ENCODE peak calls at places on chromosome 9, in four cellular contexts. H, K, R and D are unnamed samples.

GRCh38 chr9:35909687-35910612 is 660 bp downstream of the SPAAR start:
- DNase-seq in H (no peak), K (no peak), R (no peak), D (no peak)

GRCh38 chr9:123739902-123740301 is 190.0 kb downstream of the DENND1A start:
- DNase-seq in H (no peak), K (no peak), R (no peak), D (no peak)

GRCh38 chr9:3948826-3949578 is 350.9 kb downstream of the GLIS3 start:
- DNase-seq in H (no peak), K (no peak), R (no peak), D (peak; percentile 77)

GRCh38 chr9:93004561-93004960 is 53.9 kb upstream of the SUSD3 start:
- DNase-seq in H (no peak), K (no peak), R (no peak), D (no peak)

GRCh38 chr9:79766091-79766490 is 194.3 kb downstream of the TLE4 start:
- DNase-seq in H (no peak), K (no peak), R (no peak), D (no peak)

GRCh38 chr9:137615387-137615871 is 3.4 kb upstream of the EHMT1 start:
- DNase-seq in H (peak; percentile 82), K (no peak), R (no peak), D (no peak)

GRCh38 chr9:25742241-25742640 is 64.0 kb upstream of the TUSC1 start:
- DNase-seq in H (no peak), K (no peak), R (no peak), D (no peak)

GRCh38 chr9:111150241-111150640 is 112.0 kb upstream of the LPAR1 start:
- DNase-seq in H (no peak), K (no peak), R (no peak), D (no peak)

GRCh38 chr9:129347323-129348120 is 169.5 kb upstream of the IER5L start:
- DNase-seq in H (no peak), K (peak; percentile 77), R (no peak), D (peak; percentile 36)

GRCh38 chr9:75889977-75890540 is 414 bp upstream of the PCSK5 start:
- DNase-seq in H (peak; percentile 83), K (peak; percentile 60), R (peak; percentile 78), D (peak; percentile 63)

GRCh38 chr9:111854799-111855198 is 41.8 kb upstream of the UGCG start:
- DNase-seq in H (no peak), K (no peak), R (no peak), D (peak; percentile 35)

GRCh38 chr9:1207681-1208080 is 157.5 kb downstream of the DMRT2 start:
- DNase-seq in H (no peak), K (no peak), R (no peak), D (peak; percentile 66)

GRCh38 chr9:106916491-106917235 is 53.7 kb downstream of the ZNF462 start:
- DNase-seq in H (peak; percentile 92), K (no peak), R (no peak), D (peak; percentile 92)

GRCh38 chr9:76662476-76663281 is 101.6 kb upstream of the PCA3 start:
- DNase-seq in H (no peak), K (no peak), R (no peak), D (no peak)

GRCh38 chr9:105233836-105234235 is 10.6 kb upstream of the SLC44A1 start:
- DNase-seq in H (no peak), K (no peak), R (no peak), D (peak; percentile 41)

GRCh38 chr9:89639367-89639795 is 34.6 kb downstream of the GADD45G start:
- DNase-seq in H (no peak), K (peak; percentile 80), R (peak; percentile 96), D (no peak)

GRCh38 chr9:2260401-2261306 is 245.5 kb downstream of the SMARCA2 start:
- DNase-seq in H (peak; percentile 73), K (no peak), R (no peak), D (peak; percentile 45)

GRCh38 chr9:87541663-87542062 is 44.0 kb downstream of the DAPK1 start:
- DNase-seq in H (no peak), K (no peak), R (no peak), D (no peak)

GRCh38 chr9:70137577-70137976 is 93.9 kb downstream of the MAMDC2 start:
- DNase-seq in H (no peak), K (no peak), R (no peak), D (no peak)

GRCh38 chr9:130321082-130321481 is 55.5 kb downstream of the HMCN2 start:
- DNase-seq in H (no peak), K (no peak), R (no peak), D (no peak)

GRCh38 chr9:31996331-31996730 is 388.1 kb upstream of the ACO1 start:
- DNase-seq in H (no peak), K (no peak), R (no peak), D (no peak)

GRCh38 chr9:136848393-136849037 is 694 bp upstream of the PHPT1 start:
- DNase-seq in H (no peak), K (no peak), R (peak; percentile 83), D (no peak)

GRCh38 chr9:12363439-12363838 is 329.7 kb upstream of the TYRP1 start:
- DNase-seq in H (no peak), K (no peak), R (no peak), D (no peak)

GRCh38 chr9:136618578-136619547 is 43.9 kb upstream of the EGFL7 start:
- DNase-seq in H (no peak), K (peak; percentile 75), R (no peak), D (no peak)

GRCh38 chr9:90665072-90665471 is 22.4 kb upstream of the DIRAS2 start:
- DNase-seq in H (no peak), K (no peak), R (no peak), D (no peak)

GRCh38 chr9:136299116-136299515 is 4.8 kb downstream of the CCDC187 start:
- DNase-seq in H (no peak), K (no peak), R (no peak), D (no peak)

GRCh38 chr9:35000535-35001284 is 11.2 kb downstream of the DNAJB5 start:
- DNase-seq in H (peak; percentile 53), K (no peak), R (no peak), D (peak; percentile 70)

GRCh38 chr9:70081120-70081495 is 37.5 kb downstream of the MAMDC2 start:
- DNase-seq in H (no peak), K (no peak), R (no peak), D (peak; percentile 76)

GRCh38 chr9:136645903-136646754 is 16.6 kb upstream of the EGFL7 start:
- DNase-seq in H (peak; percentile 76), K (peak; percentile 83), R (no peak), D (no peak)

GRCh38 chr9:79962836-79963235 is 391.1 kb downstream of the TLE4 start:
- DNase-seq in H (no peak), K (no peak), R (no peak), D (no peak)

GRCh38 chr9:119003882-119004617 is 365.2 kb downstream of the BRINP1 start:
- DNase-seq in H (no peak), K (no peak), R (no peak), D (no peak)

GRCh38 chr9:134808393-134808792 is 72.2 kb upstream of the FCN2 start:
- DNase-seq in H (no peak), K (no peak), R (no peak), D (no peak)
- H3K4me3 ChIP-seq in H (no peak overlapping the region), K (no peak overlapping the region), R (no peak overlapping the region), D (no peak overlapping the region)

GRCh38 chr9:91714874-91715615 is 235.0 kb downstream of the ROR2 start:
- DNase-seq in H (peak; percentile 37), K (no peak), R (no peak), D (no peak)
- H3K4me3 ChIP-seq in H (no peak overlapping the region), K (no peak overlapping the region), R (no peak overlapping the region), D (no peak overlapping the region)

DNA sequence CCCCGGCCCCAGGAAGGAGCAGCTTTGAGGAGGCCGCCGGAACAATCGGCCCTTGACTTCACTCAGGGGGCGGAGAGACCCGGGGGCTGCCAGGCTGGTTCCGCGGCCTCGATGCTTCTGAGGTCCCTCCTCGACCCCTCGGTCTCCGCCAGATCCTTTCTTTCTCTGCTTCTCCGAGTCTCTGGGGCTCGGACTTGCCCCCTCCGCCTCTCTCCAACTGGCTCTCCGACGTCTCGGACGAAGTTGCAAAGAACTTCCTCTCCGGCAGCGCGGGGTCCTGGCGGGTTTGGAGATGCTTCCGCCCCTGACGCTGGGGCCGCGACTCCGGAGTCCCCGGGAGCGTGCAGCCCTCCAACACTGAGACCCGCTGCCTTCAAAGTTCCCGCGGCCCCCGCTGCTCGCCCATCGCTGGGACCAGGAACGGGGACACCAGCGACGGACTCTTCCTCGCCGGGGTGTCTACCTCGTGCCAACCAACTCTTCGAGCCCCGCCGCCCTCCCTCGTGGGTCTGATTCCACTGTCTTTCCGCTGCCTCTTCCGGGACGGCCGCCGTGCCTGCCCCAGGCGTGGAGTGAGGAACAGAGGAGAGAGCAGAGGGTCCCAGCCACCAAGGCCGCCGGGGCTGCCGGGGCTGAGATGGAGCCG is 7.0 kb downstream of the PAX5 start:
- DNase-seq in H (no peak), K (no peak), R (no peak), D (no peak)
- H3K4me3 ChIP-seq in H (no peak overlapping the region), K (no peak overlapping the region), R (no peak overlapping the region), D (no peak overlapping the region)

GRCh38 chr9:126346031-126346430 is 19.4 kb downstream of the MVB12B start:
- DNase-seq in H (no peak), K (no peak), R (no peak), D (no peak)

GRCh38 chr9:126347911-126348760 is 21.5 kb downstream of the MVB12B start:
- DNase-seq in H (no peak), K (no peak), R (no peak), D (no peak)

GRCh38 chr9:126348911-126349550 is 22.4 kb downstream of the MVB12B start:
- DNase-seq in H (no peak), K (no peak), R (no peak), D (no peak)

GRCh38 chr9:126343271-126343700 is 16.7 kb downstream of the MVB12B start:
- DNase-seq in H (no peak), K (no peak), R (no peak), D (no peak)

DNA sequence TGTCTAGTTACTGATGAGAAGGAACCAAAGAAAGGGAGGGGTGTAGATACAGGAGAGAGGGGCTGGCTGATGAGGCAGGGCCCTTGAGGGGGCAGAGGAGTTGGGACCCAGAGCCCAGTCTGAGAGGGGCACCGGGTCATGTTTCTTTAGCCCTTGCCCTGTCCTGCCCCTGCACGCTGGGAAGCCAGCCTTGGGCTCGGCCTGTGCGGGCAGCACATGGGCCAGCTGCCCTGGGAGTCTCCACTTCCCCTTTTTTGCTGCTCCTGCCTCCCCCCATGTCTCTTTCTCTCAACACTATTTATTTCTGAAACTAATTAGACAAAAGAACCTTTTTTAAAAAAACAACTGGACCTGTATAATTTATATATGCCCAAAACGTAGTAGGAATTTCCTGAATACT is 20.5 kb downstream of the MVB12B start:
- DNase-seq in H (no peak), K (peak; percentile 69), R (no peak), D (no peak)
- H3K4me3 ChIP-seq in H (no peak overlapping the region), K (no peak overlapping the region), R (no peak overlapping the region), D (no peak overlapping the region)

DNA sequence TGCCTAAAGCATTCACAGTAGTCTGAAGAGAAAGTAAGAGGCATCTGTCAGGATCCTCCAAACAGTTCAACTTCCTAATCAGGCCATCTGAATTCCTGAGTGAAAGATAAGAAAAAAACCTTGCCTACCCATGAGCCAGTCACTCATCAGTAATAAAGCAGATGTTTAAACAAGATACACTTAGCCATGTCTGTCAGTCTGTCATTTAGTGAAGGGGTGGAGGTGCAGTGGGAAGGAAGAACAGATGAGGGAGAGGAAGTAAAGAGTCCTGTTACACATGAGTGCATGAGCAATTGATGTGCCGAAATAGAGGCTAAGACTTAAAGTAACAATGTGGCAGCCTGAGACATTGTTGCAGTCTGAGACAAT is 29.9 kb upstream of the DMRTA1 start:
- DNase-seq in H (no peak), K (no peak), R (no peak), D (no peak)
- H3K4me3 ChIP-seq in H (no peak overlapping the region), K (no peak overlapping the region), R (no peak overlapping the region), D (no peak overlapping the region)

GRCh38 chr9:121627432-121627831 is 24.0 kb upstream of the DAB2IP start:
- DNase-seq in H (no peak), K (no peak), R (no peak), D (no peak)
- H3K4me3 ChIP-seq in H (no peak overlapping the region), K (no peak overlapping the region), R (no peak overlapping the region), D (no peak overlapping the region)